ENCODE peak calls at places on chromosomes 6 and 20, in ten cellular contexts. D is KG1; J is activated CD4-positive, alpha-beta T cell treated with anti-CD3 and anti-CD28 coated beads for 36 hours; W is omental fat pad; K is stimulated activated CD4-positive, alpha-beta T cell treated with anti-CD3 and anti-CD28 coated beads, Interleukin-12 subunit alpha, Interleukin-12 subunit beta, amount 100 ng/mL, for 48 hours; S is activated naive CD8-positive, alpha-beta T cell treated with anti-CD3 and anti-CD28 coated beads, Interleukin-2, amount 50 U/mL, for 24 hours; P is CD4-positive, CD25-positive, alpha-beta regulatory T cell; I is cardiac muscle cell; U is retina; H is posterior vena cava. V is an unnamed sample.

GRCh38 chr6:52691718-52692117 is 20.8 kb downstream of the TMEM14A start:
- DNase-seq in W (no peak), S (no peak), I (no peak), K (no peak), U (no peak), H (no peak), J (no peak), P (no peak), D (no peak), V (no peak)

GRCh38 chr6:14885471-14885987 is 360.3 kb upstream of the JARID2 start:
- DNase-seq in S (no peak), J (no peak), U (no peak), W (no peak), P (no peak), I (no peak), D (no peak), K (no peak), H (no peak), V (no peak)

GRCh38 chr6:19210849-19211590 is 626.1 kb upstream of the ID4 start:
- DNase-seq in W (no peak), P (no peak), S (peak; percentile 11), H (no peak), U (no peak), K (no peak), J (peak; percentile 48), I (peak; percentile 56), D (no peak), V (peak; percentile 21)

GRCh38 chr6:131844243-131844841 is 36.5 kb downstream of the ENPP1 start:
- DNase-seq in J (no peak), P (no peak), D (no peak), S (no peak), H (no peak), K (no peak), I (no peak), W (no peak), U (no peak), V (no peak)

GRCh38 chr6:50353603-50354002 is 303.9 kb upstream of the DEFB112 start:
- DNase-seq in H (no peak), S (no peak), D (no peak), J (no peak), K (no peak), P (no peak), W (no peak), I (no peak), U (no peak), V (no peak)

GRCh38 chr20:6533321-6533720 is 234.2 kb upstream of the BMP2 start:
- DNase-seq in U (no peak), P (no peak), S (no peak), I (no peak), W (no peak), K (no peak), D (no peak), H (no peak), J (no peak), V (no peak)

GRCh38 chr20:10897341-10897740 is 223.5 kb upstream of the JAG1 start:
- DNase-seq in W (no peak), U (no peak), D (no peak), K (no peak), J (no peak), H (no peak), P (no peak), I (no peak), S (no peak), V (no peak)

GRCh38 chr20:35883341-35883777 is 70.9 kb downstream of the SCAND1 start:
- DNase-seq in I (no peak), W (no peak), K (no peak), H (no peak), J (no peak), D (no peak), P (no peak), S (no peak), U (no peak), V (no peak)

GRCh38 chr6:43970068-43970912 is 157.0 kb downstream of the MRPL14 start:
- DNase-seq in D (no peak), P (no peak), J (no peak), U (no peak), H (no peak), W (no peak), S (no peak), I (no peak), K (no peak), V (no peak)

GRCh38 chr20:21968486-21968885 is 263.0 kb downstream of the PAX1 start:
- DNase-seq in I (no peak), P (no peak), U (no peak), S (no peak), H (no peak), K (no peak), D (no peak), W (no peak), J (no peak), V (no peak)

GRCh38 chr6:126123226-126123625 is 136.9 kb downstream of the TRMT11 start:
- DNase-seq in S (no peak), P (no peak), J (no peak), H (no peak), K (no peak), I (peak; percentile 61), W (no peak), U (no peak), D (no peak), V (no peak)

GRCh38 chr6:112253842-112254816 is at the start of gene LAMA4:
- DNase-seq in S (peak; percentile 15), H (no peak), I (peak; percentile 69), J (peak; percentile 47), K (no peak), U (peak; percentile 85), W (no peak), D (peak; percentile 10), P (no peak), V (peak; percentile 28)

GRCh38 chr20:58716476-58717277 is 24.1 kb downstream of the NPEPL1 start:
- DNase-seq in H (peak; percentile 76), I (no peak), U (peak; percentile 79), D (no peak), S (no peak), K (no peak), P (no peak), J (peak; percentile 2), W (no peak), V (no peak)

V was measured in activated naive CD4-positive, alpha-beta T cell treated with anti-CD3 and anti-CD28 coated beads for 36 hours.